ENCODE peak calls at places on chromosomes 11 and 22, in four cellular contexts. N, O, Q and A are unnamed samples.

GRCh38 chr22:30731658-30732057 is 37.0 kb downstream of the OSBP2 start:
- DNase-seq in N (no peak), O (no peak), Q (no peak), A (no peak)

GRCh38 chr11:129766858-129767604 is 48.6 kb upstream of the TMEM45B start:
- DNase-seq in N (no peak), O (peak; percentile 25), Q (peak; percentile 48), A (peak; percentile 14)

GRCh38 chr11:11572386-11572785 is 49.4 kb downstream of the GALNT18 start:
- DNase-seq in N (no peak), O (no peak), Q (no peak), A (no peak)

GRCh38 chr22:46881373-46882118 is 119.1 kb downstream of the TBC1D22A start:
- DNase-seq in N (no peak), O (peak; percentile 14), Q (no peak), A (no peak)

GRCh38 chr11:95996621-95997020 is 72.7 kb upstream of the MTMR2 start:
- DNase-seq in N (no peak), O (no peak), Q (no peak), A (no peak)

GRCh38 chr22:49748514-49748913 is 79.2 kb downstream of the BRD1 start:
- DNase-seq in N (no peak), O (no peak), Q (no peak), A (no peak)

GRCh38 chr11:96472085-96472484 is 82.3 kb downstream of the JRKL start:
- DNase-seq in N (no peak), O (no peak), Q (no peak), A (no peak)

GRCh38 chr22:46690146-46690545 is 47.9 kb downstream of the CERK start:
- DNase-seq in N (no peak), O (no peak), Q (no peak), A (no peak)

GRCh38 chr22:42831712-42832111 is 25.4 kb downstream of the ARFGAP3 start:
- DNase-seq in N (no peak), O (no peak), Q (no peak), A (no peak)

GRCh38 chr11:8913961-8914660 is 3.1 kb downstream of the AKIP1 start:
- DNase-seq in N (no peak), O (peak; percentile 36), Q (peak; percentile 68), A (peak; percentile 48)
- H3K4me3 ChIP-seq in N (peak overlapping the region; percentile 37), O (peak overlapping the region; percentile 20), Q (no peak overlapping the region), A (no peak overlapping the region)

DNA sequence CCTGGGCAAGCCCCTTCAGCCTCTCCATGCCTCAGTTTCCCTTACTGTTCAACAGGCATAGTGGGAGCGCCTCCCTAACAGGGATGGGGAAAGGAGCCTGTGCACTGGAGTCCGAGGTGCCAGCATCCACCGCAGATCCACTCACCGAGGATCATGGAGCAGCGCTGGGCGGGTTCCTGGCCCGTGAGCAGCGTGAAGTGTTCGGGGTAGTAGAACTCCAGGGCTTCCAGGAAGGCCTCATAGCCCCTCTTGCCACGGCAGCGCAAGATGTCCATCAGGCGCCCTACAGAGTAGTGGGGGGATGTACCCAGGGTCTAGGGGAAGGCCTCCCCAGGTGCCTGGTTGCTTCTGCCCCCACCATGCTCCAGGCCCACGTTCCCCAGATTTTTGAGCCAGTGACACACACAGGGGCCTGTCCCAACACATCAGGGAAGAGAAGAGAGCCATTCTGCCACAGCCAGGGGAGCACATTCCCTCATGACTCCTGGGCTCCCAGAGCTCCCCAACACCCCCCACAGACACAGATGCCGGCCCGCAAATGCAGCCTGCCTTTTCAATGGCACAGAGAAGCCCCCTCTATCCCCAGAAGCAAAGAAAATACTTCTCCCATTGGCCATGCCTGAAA is 1.3 kb downstream of the CARD10 start:
- DNase-seq in N (no peak), O (no peak), Q (no peak), A (no peak)
- H3K27ac ChIP-seq in N (peak overlapping the region; percentile 83), O (no peak overlapping the region), Q (no peak overlapping the region), A (no peak overlapping the region)

DNA sequence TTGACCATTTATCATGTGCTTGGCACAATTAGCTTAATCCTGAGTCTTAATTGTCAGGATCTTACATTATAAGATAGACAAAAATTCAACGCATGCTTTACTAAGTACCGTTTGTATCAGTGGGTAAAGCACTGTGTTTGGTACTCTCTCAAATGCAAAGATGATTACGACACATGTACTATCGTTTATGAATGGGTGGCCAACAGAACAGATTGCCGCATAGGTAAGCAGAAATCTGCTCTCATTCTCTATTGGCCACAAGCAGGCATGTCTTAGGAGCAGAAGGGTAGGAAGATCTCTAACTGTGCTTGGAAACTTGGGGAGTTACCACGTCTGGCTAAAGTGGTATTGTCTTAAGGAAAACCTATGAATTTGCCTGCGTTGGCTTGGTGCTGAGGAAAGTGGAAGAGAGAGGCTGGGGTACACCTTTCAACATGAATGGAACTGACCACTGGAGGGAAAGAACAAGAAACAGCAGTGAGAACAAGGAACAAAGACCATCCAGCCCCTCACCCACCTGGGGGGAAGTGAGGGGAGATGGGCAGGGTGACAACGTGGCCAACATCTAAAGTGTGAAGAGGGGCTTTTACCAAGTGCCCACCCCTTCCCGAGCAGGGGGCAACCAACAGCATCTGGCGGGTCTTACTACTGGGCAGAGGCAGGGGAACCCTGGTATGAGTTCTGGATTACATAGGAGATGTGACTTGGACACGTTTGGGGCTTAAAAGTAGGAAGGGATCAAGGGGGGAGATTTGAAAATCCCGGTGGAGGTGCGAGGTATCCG is 1.0 kb upstream of the TUBA8 start:
- DNase-seq in N (no peak), O (no peak), Q (no peak), A (no peak)
- H3K4me3 ChIP-seq in N (peak overlapping the region; percentile 82), O (peak overlapping the region; percentile 34), Q (no peak overlapping the region), A (no peak overlapping the region)

GRCh38 chr11:70109006-70109405 is 30.9 kb downstream of the ANO1 start:
- DNase-seq in N (no peak), O (peak; percentile 12), Q (peak; percentile 11), A (no peak)
- H3K27ac ChIP-seq in N (peak overlapping the region; percentile 84), O (no peak overlapping the region), Q (no peak overlapping the region), A (no peak overlapping the region)

GRCh38 chr11:67600324-67601029 is 6.3 kb upstream of the NDUFV1 start:
- DNase-seq in N (no peak), O (no peak), Q (no peak), A (no peak)
- H3K4me3 ChIP-seq in N (no peak overlapping the region), O (no peak overlapping the region), Q (no peak overlapping the region), A (no peak overlapping the region)

GRCh38 chr11:100778386-100778785 is 91.3 kb downstream of the ARHGAP42 start:
- DNase-seq in N (no peak), O (no peak), Q (no peak), A (no peak)
- H3K27ac ChIP-seq in N (no peak overlapping the region), O (no peak overlapping the region), Q (peak overlapping the region; percentile 5), A (no peak overlapping the region)